ENCODE peak calls at places on chromosomes 11 and 22, in four cellular contexts. L is tibial nerve, M is cardiac muscle cell, G is pancreas. D is an unnamed sample.

GRCh38 chr11:134139873-134140331 is 71.0 kb downstream of the JAM3 start:
- DNase-seq in L (peak; percentile 52), M (peak; percentile 91), G (peak; percentile 24), D (peak; percentile 77)

GRCh38 chr22:27752771-27753170 is 48.8 kb downstream of the MN1 start:
- DNase-seq in L (no peak), M (peak; percentile 45), G (no peak), D (no peak)

GRCh38 chr11:65489706-65490310 is 9.0 kb upstream of the MALAT1 start:
- DNase-seq in L (no peak), M (peak; percentile 56), G (no peak), D (no peak)

GRCh38 chr11:120467627-120468026 is 43.9 kb upstream of the GRIK4 start:
- DNase-seq in L (no peak), M (no peak), G (no peak), D (no peak)

GRCh38 chr22:19823191-19823590 is 31.5 kb downstream of the GNB1L start:
- DNase-seq in L (no peak), M (no peak), G (no peak), D (no peak)

GRCh38 chr11:9849384-9849783 is 185.5 kb downstream of the SWAP70 start:
- DNase-seq in L (no peak), M (no peak), G (no peak), D (no peak)

GRCh38 chr22:22884010-22884887 is 3.4 kb upstream of the IGLL5 start:
- DNase-seq in L (peak; percentile 35), M (peak; percentile 80), G (peak; percentile 25), D (peak; percentile 73)

GRCh38 chr11:130629039-130629438 is 180.6 kb downstream of the ADAMTS15 start:
- DNase-seq in L (no peak), M (no peak), G (no peak), D (no peak)

GRCh38 chr22:17772249-17772962 is 1.9 kb downstream of the BID start:
- DNase-seq in L (no peak), M (no peak), G (no peak), D (peak; percentile 63)

GRCh38 chr22:17767236-17768065 is 6.8 kb downstream of the BID start:
- DNase-seq in L (no peak), M (no peak), G (no peak), D (no peak)

GRCh38 chr22:17769716-17770082 is 4.6 kb downstream of the BID start:
- DNase-seq in L (no peak), M (no peak), G (no peak), D (no peak)

GRCh38 chr22:17770180-17771077 is 3.8 kb downstream of the BID start:
- DNase-seq in L (no peak), M (no peak), G (no peak), D (no peak)

GRCh38 chr22:17769013-17769715 is 5.1 kb downstream of the BID start:
- DNase-seq in L (no peak), M (no peak), G (no peak), D (no peak)
- H3K4me1 ChIP-seq in L (peaks cover 23% of the 10 kb centered on the region), M (peaks cover 5% of the 10 kb centered on the region), G (peaks cover 7% of the 10 kb centered on the region), D (peaks cover 9% of the 10 kb centered on the region)

DNA sequence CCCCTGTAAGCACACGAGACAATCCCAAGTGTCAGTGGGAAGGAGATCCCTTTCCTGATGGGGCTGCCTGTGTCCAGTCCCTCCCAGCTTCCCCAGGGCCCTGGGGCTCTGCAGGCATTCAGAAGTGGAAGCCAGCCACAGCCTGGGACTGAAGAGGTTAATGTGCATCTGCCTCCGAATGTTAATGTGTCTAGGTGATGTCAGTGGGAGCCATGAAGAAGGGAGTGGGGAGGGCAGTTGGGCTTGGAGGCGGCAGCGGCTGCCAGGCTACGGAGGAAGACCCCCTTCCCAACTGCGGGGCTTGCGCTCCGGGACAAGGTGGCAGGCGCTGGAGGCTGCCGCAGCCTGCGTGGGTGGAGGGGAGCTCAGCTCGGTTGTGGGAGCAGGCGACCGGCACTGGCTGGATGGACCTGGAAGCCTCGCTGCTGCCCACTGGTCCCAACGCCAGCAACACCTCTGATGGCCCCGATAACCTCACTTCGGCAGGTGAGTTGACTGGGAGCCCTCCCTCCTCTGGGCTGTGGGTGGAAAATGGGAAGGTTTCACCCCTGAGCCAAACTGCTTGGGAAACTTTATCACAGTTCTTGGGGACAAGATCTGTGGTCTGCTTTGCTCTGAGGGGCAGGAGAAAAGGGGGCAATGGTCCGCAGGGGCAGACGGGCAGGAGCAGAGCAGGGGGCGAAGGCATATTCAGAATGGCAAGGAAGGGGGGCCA is at the start of gene MCHR1:
- DNase-seq in L (no peak), M (no peak), G (no peak), D (peak; percentile 55)
- H3K4me3 ChIP-seq in L (no peak within 1 kb of the TSS), M (no peak within 1 kb of the TSS), G (no peak within 1 kb of the TSS), D (peak within 1 kb of the TSS; percentile 79)

GRCh38 chr11:11428714-11429113 is 75.7 kb upstream of the CSNK2A3 start:
- DNase-seq in L (no peak), M (no peak), G (no peak), D (no peak)

GRCh38 chr11:11424696-11425095 is 71.6 kb upstream of the CSNK2A3 start:
- DNase-seq in L (no peak), M (no peak), G (no peak), D (no peak)

GRCh38 chr11:11426226-11426915 is 73.3 kb upstream of the CSNK2A3 start:
- DNase-seq in L (no peak), M (no peak), G (no peak), D (no peak)

GRCh38 chr11:11427185-11427944 is 74.3 kb upstream of the CSNK2A3 start:
- DNase-seq in L (no peak), M (no peak), G (no peak), D (no peak)

DNA sequence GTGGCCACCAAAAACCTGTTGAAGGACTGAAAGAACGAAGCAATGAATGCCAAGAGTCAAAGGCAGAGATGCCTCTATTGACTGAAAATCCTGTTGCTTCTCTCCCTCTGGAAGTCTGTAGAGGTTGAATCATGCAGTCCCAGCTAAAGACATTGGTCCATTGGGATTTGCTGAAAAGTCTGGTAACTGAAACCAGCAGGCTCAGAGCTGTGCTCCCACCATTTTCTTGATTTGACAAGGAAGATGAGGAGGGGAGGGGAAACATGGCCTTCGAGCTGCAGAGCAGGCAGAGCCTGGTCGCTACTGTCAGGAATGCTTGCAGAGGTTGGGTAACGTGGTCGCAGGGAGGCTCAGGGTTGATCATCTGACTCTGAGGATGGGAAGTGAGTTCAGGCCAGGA is 72.8 kb upstream of the CSNK2A3 start:
- DNase-seq in L (no peak), M (no peak), G (no peak), D (no peak)
- H3K27me3 ChIP-seq in L (no peaks in the 10 kb centered on the region), M (peaks cover 4% of the 10 kb centered on the region), G (no peaks in the 10 kb centered on the region), D (no peaks in the 10 kb centered on the region)

DNA sequence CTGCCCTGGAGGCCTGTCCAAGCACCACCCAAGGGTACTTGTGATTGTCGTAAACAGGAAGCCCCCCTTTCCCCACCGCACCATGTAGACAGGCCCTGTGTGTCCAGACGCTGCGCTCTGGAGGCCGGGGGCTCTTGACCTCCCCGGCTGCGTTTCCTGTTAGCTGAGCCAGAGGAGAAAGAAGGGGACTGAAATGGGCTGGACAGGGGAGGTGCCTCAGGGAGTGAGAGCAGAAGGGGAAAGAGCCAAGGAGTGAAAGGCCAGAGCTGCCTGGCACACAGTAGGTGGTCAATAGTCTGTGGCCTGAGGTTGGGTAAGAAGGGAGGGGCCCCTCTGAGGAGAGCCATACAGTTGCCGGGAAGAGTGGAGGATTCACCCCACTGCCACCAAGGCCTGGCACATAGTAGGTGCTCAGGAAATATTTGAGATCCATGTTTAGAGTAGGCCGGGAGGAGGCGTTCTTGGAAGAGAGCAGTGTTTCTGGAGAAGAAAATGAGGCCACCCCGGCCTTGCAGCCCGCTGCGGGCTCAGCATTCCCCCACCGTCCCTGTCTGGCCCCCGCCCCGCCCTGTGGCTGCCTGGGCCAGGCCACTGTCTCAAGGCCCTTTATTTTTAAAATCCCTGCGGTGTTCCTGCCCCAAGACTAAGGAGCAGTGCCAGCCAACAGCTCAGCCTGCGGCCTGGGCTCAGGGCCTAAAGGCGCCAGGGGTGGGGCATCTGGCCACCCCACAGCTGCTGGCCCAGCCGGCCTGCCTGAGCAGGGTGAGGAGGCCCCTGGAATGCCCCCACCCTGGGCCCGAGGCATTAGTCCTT is 13.6 kb upstream of the CDC42EP1 start:
- DNase-seq in L (no peak), M (peak; percentile 97), G (peak; percentile 88), D (no peak)
- H3K4me1 ChIP-seq in L (peaks cover 68% of the 10 kb centered on the region), M (peaks cover 7% of the 10 kb centered on the region), G (peaks cover 40% of the 10 kb centered on the region), D (peaks cover 3% of the 10 kb centered on the region)

GRCh38 chr11:57599381-57599780 is 1.9 kb downstream of the SERPING1 start:
- DNase-seq in L (no peak), M (peak; percentile 9), G (no peak), D (no peak)
- H3K4me3 ChIP-seq in L (no peak overlapping the region), M (no peak overlapping the region), G (no peak overlapping the region), D (no peak overlapping the region)

GRCh38 chr11:32431657-32432056 is 3.7 kb downstream of the WT1 start:
- DNase-seq in L (no peak), M (no peak), G (no peak), D (no peak)

GRCh38 chr11:32428665-32429293 is 6.6 kb downstream of the WT1 start:
- DNase-seq in L (no peak), M (no peak), G (no peak), D (no peak)

GRCh38 chr11:32429477-32429876 is 5.9 kb downstream of the WT1 start:
- DNase-seq in L (no peak), M (no peak), G (no peak), D (no peak)

GRCh38 chr11:32432565-32433248 is 2.6 kb downstream of the WT1 start:
- DNase-seq in L (no peak), M (peak; percentile 29), G (no peak), D (no peak)

GRCh38 chr11:32430586-32431357 is 4.6 kb downstream of the WT1 start:
- DNase-seq in L (no peak), M (peak; percentile 56), G (no peak), D (no peak)
- H3K27me3 ChIP-seq in L (peaks cover 2% of the 10 kb centered on the region), M (peaks cover 100% of the 10 kb centered on the region), G (peaks cover 51% of the 10 kb centered on the region), D (no peaks in the 10 kb centered on the region)

GRCh38 chr11:103903621-103904323 is 132.7 kb upstream of the DDI1 start:
- DNase-seq in L (no peak), M (no peak), G (no peak), D (no peak)
- H3K4me1 ChIP-seq in L (peaks cover 7% of the 10 kb centered on the region), M (no peaks in the 10 kb centered on the region), G (no peaks in the 10 kb centered on the region), D (no peaks in the 10 kb centered on the region)